ENCODE peak calls at places on chromosome 16, in five cellular contexts. J, Y, C, R and L are unnamed samples.

GRCh38 chr16:4945560-4946502 is 8.9 kb upstream of the PPL start:
- DNase-seq in J (no peak), Y (peak; percentile 50), C (no peak), R (no peak), L (no peak)

GRCh38 chr16:73034374-73034773 is 13.6 kb downstream of the ZFHX3 start:
- DNase-seq in J (no peak), Y (no peak), C (no peak), R (no peak), L (no peak)

GRCh38 chr16:86664518-86665318 is 86.4 kb downstream of the FOXL1 start:
- DNase-seq in J (no peak), Y (peak; percentile 96), C (no peak), R (no peak), L (no peak)

GRCh38 chr16:85334718-85335583 is 222.7 kb upstream of the CIBAR2 start:
- DNase-seq in J (no peak), Y (no peak), C (no peak), R (no peak), L (no peak)

GRCh38 chr16:55470533-55471371 is 8.2 kb upstream of the MMP2 start:
- DNase-seq in J (peak; percentile 15), Y (peak; percentile 52), C (no peak), R (no peak), L (no peak)

GRCh38 chr16:53817812-53818211 is 113.9 kb downstream of the FTO start:
- DNase-seq in J (no peak), Y (peak; percentile 16), C (no peak), R (no peak), L (no peak)

GRCh38 chr16:85639529-85640253 is 26.6 kb downstream of the GSE1 start:
- DNase-seq in J (peak; percentile 33), Y (no peak), C (no peak), R (no peak), L (no peak)

GRCh38 chr16:78045865-78046581 is 23.7 kb downstream of the CLEC3A start:
- DNase-seq in J (peak; percentile 61), Y (peak; percentile 55), C (no peak), R (no peak), L (no peak)

GRCh38 chr16:84687715-84688114 is 12.1 kb upstream of the USP10 start:
- DNase-seq in J (no peak), Y (peak; percentile 90), C (no peak), R (no peak), L (no peak)

GRCh38 chr16:47920709-47921108 is 235.1 kb downstream of the ABCC12 start:
- DNase-seq in J (no peak), Y (no peak), C (no peak), R (no peak), L (no peak)

GRCh38 chr16:29947897-29948296 is 14.0 kb upstream of the TMEM219 start:
- DNase-seq in J (no peak), Y (no peak), C (no peak), R (no peak), L (no peak)

GRCh38 chr16:51762081-51762995 is 611.3 kb upstream of the SALL1 start:
- DNase-seq in J (peak; percentile 75), Y (peak; percentile 72), C (no peak), R (no peak), L (peak; percentile 57)

GRCh38 chr16:73092236-73092781 is 44.4 kb upstream of the ZFHX3 start:
- DNase-seq in J (peak; percentile 62), Y (no peak), C (no peak), R (no peak), L (no peak)

GRCh38 chr16:53529529-53529928 is 26.5 kb upstream of the AKTIP start:
- DNase-seq in J (no peak), Y (no peak), C (no peak), R (no peak), L (no peak)

GRCh38 chr16:29230671-29231091 is 175.8 kb downstream of the NPIPB11 start:
- DNase-seq in J (no peak), Y (peak; percentile 51), C (no peak), R (no peak), L (no peak)

GRCh38 chr16:81429045-81429521 is 15.5 kb upstream of the CMIP start:
- DNase-seq in J (no peak), Y (peak; percentile 56), C (no peak), R (no peak), L (no peak)

GRCh38 chr16:55257971-55258613 is 65.9 kb upstream of the IRX6 start:
- DNase-seq in J (no peak), Y (peak; percentile 21), C (no peak), R (no peak), L (peak; percentile 31)

GRCh38 chr16:89446136-89446974 is 44.0 kb downstream of the ANKRD11 start:
- DNase-seq in J (no peak), Y (no peak), C (no peak), R (no peak), L (no peak)

GRCh38 chr16:4677390-4677789 is 16.0 kb upstream of the NUDT16L1 start:
- DNase-seq in J (peak; percentile 66), Y (no peak), C (no peak), R (no peak), L (no peak)